ENCODE peak calls at places on chromosomes 6 and 20, in ten cellular contexts. One of them, this sample, is unnamed.

GRCh38 chr20:53713328-53714056 is 119.9 kb upstream of the ZNF217 start:
- DNase-seq in stimulated activated naive CD4-positive, alpha-beta T cell: no peak
- DNase-seq in hypothalamus: no peak
- DNase-seq in Peyer's patch: no peak
- DNase-seq in tibial artery: no peak
- DNase-seq in fibroblast of the conjunctiva: no peak
- DNase-seq in endothelial cell: no peak
- DNase-seq in stimulated activated CD4-positive, alpha-beta T cell treated with anti-CD3 and anti-CD28 coated beads, Interleukin-2, amount 100 ng/mL, for 48 hours: no peak
- DNase-seq in NCI-H1105: no peak
- DNase-seq in WTC11: peak
- DNase-seq in this sample: no peak

GRCh38 chr6:82818727-82819126 is 246.9 kb downstream of the UBE3D start:
- DNase-seq in stimulated activated naive CD4-positive, alpha-beta T cell: no peak
- DNase-seq in endothelial cell: no peak
- DNase-seq in WTC11: no peak
- DNase-seq in NCI-H1105: no peak
- DNase-seq in fibroblast of the conjunctiva: no peak
- DNase-seq in hypothalamus: no peak
- DNase-seq in stimulated activated CD4-positive, alpha-beta T cell treated with anti-CD3 and anti-CD28 coated beads, Interleukin-2, amount 100 ng/mL, for 48 hours: no peak
- DNase-seq in Peyer's patch: no peak
- DNase-seq in tibial artery: no peak
- DNase-seq in this sample: no peak

GRCh38 chr20:43015566-43015965 is 174.1 kb downstream of the PTPRT start:
- DNase-seq in tibial artery: no peak
- DNase-seq in stimulated activated naive CD4-positive, alpha-beta T cell: no peak
- DNase-seq in Peyer's patch: no peak
- DNase-seq in NCI-H1105: no peak
- DNase-seq in endothelial cell: no peak
- DNase-seq in stimulated activated CD4-positive, alpha-beta T cell treated with anti-CD3 and anti-CD28 coated beads, Interleukin-2, amount 100 ng/mL, for 48 hours: no peak
- DNase-seq in fibroblast of the conjunctiva: no peak
- DNase-seq in WTC11: no peak
- DNase-seq in hypothalamus: no peak
- DNase-seq in this sample: no peak

GRCh38 chr20:57941121-57941522 is 231.3 kb upstream of the PMEPA1 start:
- DNase-seq in fibroblast of the conjunctiva: no peak
- DNase-seq in stimulated activated CD4-positive, alpha-beta T cell treated with anti-CD3 and anti-CD28 coated beads, Interleukin-2, amount 100 ng/mL, for 48 hours: no peak
- DNase-seq in stimulated activated naive CD4-positive, alpha-beta T cell: no peak
- DNase-seq in endothelial cell: no peak
- DNase-seq in hypothalamus: no peak
- DNase-seq in tibial artery: no peak
- DNase-seq in NCI-H1105: no peak
- DNase-seq in Peyer's patch: peak
- DNase-seq in WTC11: no peak
- DNase-seq in this sample: no peak

GRCh38 chr6:22326500-22326899 is 29.7 kb upstream of the PRL start:
- DNase-seq in stimulated activated CD4-positive, alpha-beta T cell treated with anti-CD3 and anti-CD28 coated beads, Interleukin-2, amount 100 ng/mL, for 48 hours: no peak
- DNase-seq in stimulated activated naive CD4-positive, alpha-beta T cell: no peak
- DNase-seq in hypothalamus: no peak
- DNase-seq in fibroblast of the conjunctiva: no peak
- DNase-seq in WTC11: no peak
- DNase-seq in tibial artery: no peak
- DNase-seq in Peyer's patch: no peak
- DNase-seq in NCI-H1105: no peak
- DNase-seq in endothelial cell: no peak
- DNase-seq in this sample: no peak

GRCh38 chr6:165245287-165245686 is 64.1 kb downstream of the C6orf118 start:
- DNase-seq in NCI-H1105: peak
- DNase-seq in tibial artery: no peak
- DNase-seq in stimulated activated naive CD4-positive, alpha-beta T cell: no peak
- DNase-seq in Peyer's patch: no peak
- DNase-seq in endothelial cell: no peak
- DNase-seq in hypothalamus: peak
- DNase-seq in WTC11: no peak
- DNase-seq in stimulated activated CD4-positive, alpha-beta T cell treated with anti-CD3 and anti-CD28 coated beads, Interleukin-2, amount 100 ng/mL, for 48 hours: no peak
- DNase-seq in fibroblast of the conjunctiva: peak
- DNase-seq in this sample: no peak

GRCh38 chr6:32164295-32164694 is at the start of gene EGFL8:
- DNase-seq in stimulated activated CD4-positive, alpha-beta T cell treated with anti-CD3 and anti-CD28 coated beads, Interleukin-2, amount 100 ng/mL, for 48 hours: no peak
- DNase-seq in stimulated activated naive CD4-positive, alpha-beta T cell: no peak
- DNase-seq in hypothalamus: no peak
- DNase-seq in WTC11: no peak
- DNase-seq in fibroblast of the conjunctiva: no peak
- DNase-seq in tibial artery: no peak
- DNase-seq in Peyer's patch: no peak
- DNase-seq in NCI-H1105: no peak
- DNase-seq in endothelial cell: no peak
- DNase-seq in this sample: no peak

GRCh38 chr6:21588812-21589811 is 4.4 kb upstream of the SOX4 start:
- DNase-seq in stimulated activated CD4-positive, alpha-beta T cell treated with anti-CD3 and anti-CD28 coated beads, Interleukin-2, amount 100 ng/mL, for 48 hours: peak
- DNase-seq in endothelial cell: peak
- DNase-seq in stimulated activated naive CD4-positive, alpha-beta T cell: peak
- DNase-seq in tibial artery: peak
- DNase-seq in Peyer's patch: peak
- DNase-seq in hypothalamus: peak
- DNase-seq in WTC11: peak
- DNase-seq in NCI-H1105: peak
- DNase-seq in fibroblast of the conjunctiva: peak
- DNase-seq in this sample: peak

GRCh38 chr6:43278524-43279078 is 19.5 kb upstream of the SLC22A7 start:
- DNase-seq in WTC11: no peak
- DNase-seq in NCI-H1105: no peak
- DNase-seq in endothelial cell: no peak
- DNase-seq in Peyer's patch: peak
- DNase-seq in hypothalamus: no peak
- DNase-seq in stimulated activated naive CD4-positive, alpha-beta T cell: no peak
- DNase-seq in fibroblast of the conjunctiva: no peak
- DNase-seq in tibial artery: no peak
- DNase-seq in stimulated activated CD4-positive, alpha-beta T cell treated with anti-CD3 and anti-CD28 coated beads, Interleukin-2, amount 100 ng/mL, for 48 hours: no peak
- DNase-seq in this sample: no peak

GRCh38 chr6:10269814-10270472 is 144.9 kb downstream of the TFAP2A start:
- DNase-seq in stimulated activated CD4-positive, alpha-beta T cell treated with anti-CD3 and anti-CD28 coated beads, Interleukin-2, amount 100 ng/mL, for 48 hours: no peak
- DNase-seq in Peyer's patch: no peak
- DNase-seq in WTC11: no peak
- DNase-seq in hypothalamus: no peak
- DNase-seq in NCI-H1105: no peak
- DNase-seq in stimulated activated naive CD4-positive, alpha-beta T cell: no peak
- DNase-seq in tibial artery: no peak
- DNase-seq in endothelial cell: no peak
- DNase-seq in fibroblast of the conjunctiva: no peak
- DNase-seq in this sample: no peak

GRCh38 chr6:105317607-105318533 is 85.0 kb downstream of the PREP start:
- DNase-seq in NCI-H1105: peak
- DNase-seq in WTC11: peak
- DNase-seq in hypothalamus: no peak
- DNase-seq in endothelial cell: peak
- DNase-seq in stimulated activated CD4-positive, alpha-beta T cell treated with anti-CD3 and anti-CD28 coated beads, Interleukin-2, amount 100 ng/mL, for 48 hours: no peak
- DNase-seq in tibial artery: no peak
- DNase-seq in fibroblast of the conjunctiva: no peak
- DNase-seq in stimulated activated naive CD4-positive, alpha-beta T cell: no peak
- DNase-seq in Peyer's patch: no peak
- DNase-seq in this sample: no peak

GRCh38 chr6:116229287-116229913 is 24.5 kb downstream of the TSPYL4 start:
- DNase-seq in Peyer's patch: peak
- DNase-seq in tibial artery: peak
- DNase-seq in stimulated activated naive CD4-positive, alpha-beta T cell: no peak
- DNase-seq in hypothalamus: peak
- DNase-seq in stimulated activated CD4-positive, alpha-beta T cell treated with anti-CD3 and anti-CD28 coated beads, Interleukin-2, amount 100 ng/mL, for 48 hours: no peak
- DNase-seq in endothelial cell: peak
- DNase-seq in WTC11: peak
- DNase-seq in NCI-H1105: peak
- DNase-seq in fibroblast of the conjunctiva: peak
- DNase-seq in this sample: no peak

GRCh38 chr6:157665172-157665571 is 157.9 kb upstream of the SNX9 start:
- DNase-seq in NCI-H1105: peak
- DNase-seq in stimulated activated CD4-positive, alpha-beta T cell treated with anti-CD3 and anti-CD28 coated beads, Interleukin-2, amount 100 ng/mL, for 48 hours: no peak
- DNase-seq in hypothalamus: no peak
- DNase-seq in stimulated activated naive CD4-positive, alpha-beta T cell: no peak
- DNase-seq in tibial artery: no peak
- DNase-seq in Peyer's patch: no peak
- DNase-seq in WTC11: no peak
- DNase-seq in fibroblast of the conjunctiva: no peak
- DNase-seq in endothelial cell: no peak
- DNase-seq in this sample: no peak

GRCh38 chr6:28587011-28587745 is 61.5 kb downstream of the GPX5 start:
- DNase-seq in hypothalamus: peak
- DNase-seq in NCI-H1105: peak
- DNase-seq in fibroblast of the conjunctiva: no peak
- DNase-seq in endothelial cell: peak
- DNase-seq in Peyer's patch: peak
- DNase-seq in tibial artery: no peak
- DNase-seq in stimulated activated naive CD4-positive, alpha-beta T cell: peak
- DNase-seq in WTC11: peak
- DNase-seq in stimulated activated CD4-positive, alpha-beta T cell treated with anti-CD3 and anti-CD28 coated beads, Interleukin-2, amount 100 ng/mL, for 48 hours: peak
- DNase-seq in this sample: peak

GRCh38 chr20:24992420-24993205 is at the start of gene APMAP:
- DNase-seq in Peyer's patch: peak
- DNase-seq in fibroblast of the conjunctiva: peak
- DNase-seq in NCI-H1105: peak
- DNase-seq in stimulated activated naive CD4-positive, alpha-beta T cell: peak
- DNase-seq in stimulated activated CD4-positive, alpha-beta T cell treated with anti-CD3 and anti-CD28 coated beads, Interleukin-2, amount 100 ng/mL, for 48 hours: peak
- DNase-seq in hypothalamus: peak
- DNase-seq in WTC11: peak
- DNase-seq in endothelial cell: peak
- DNase-seq in tibial artery: peak
- DNase-seq in this sample: peak

GRCh38 chr6:81638366-81638765 is 114.1 kb downstream of the TENT5A start:
- DNase-seq in stimulated activated CD4-positive, alpha-beta T cell treated with anti-CD3 and anti-CD28 coated beads, Interleukin-2, amount 100 ng/mL, for 48 hours: no peak
- DNase-seq in WTC11: no peak
- DNase-seq in fibroblast of the conjunctiva: no peak
- DNase-seq in tibial artery: no peak
- DNase-seq in stimulated activated naive CD4-positive, alpha-beta T cell: no peak
- DNase-seq in NCI-H1105: no peak
- DNase-seq in Peyer's patch: no peak
- DNase-seq in hypothalamus: no peak
- DNase-seq in endothelial cell: no peak
- DNase-seq in this sample: no peak